ENCODE peak calls at places on chromosomes 2 and 18, in five cellular contexts. X, J, G, E and U are unnamed samples.

GRCh38 chr18:24544141-24544498 is 83.7 kb downstream of the HRH4 start:
- DNase-seq in X (no peak), J (peak), G (no peak), E (no peak), U (peak)

GRCh38 chr2:231189171-231189530 is 9.3 kb upstream of the ARMC9 start:
- DNase-seq in X (no peak), J (no peak), G (no peak), E (no peak), U (no peak)

GRCh38 chr2:178273787-178274360 is 79.6 kb downstream of the OSBPL6 start:
- DNase-seq in X (no peak), J (no peak), G (no peak), E (no peak), U (no peak)

GRCh38 chr2:205424326-205424725 is 258.0 kb upstream of the NRP2 start:
- DNase-seq in X (no peak), J (no peak), G (no peak), E (no peak), U (no peak)

GRCh38 chr18:27213123-27213717 is 28.1 kb upstream of the CHST9 start:
- DNase-seq in X (no peak), J (no peak), G (no peak), E (no peak), U (no peak)

GRCh38 chr2:73908689-73909652 is 16.2 kb downstream of the ACTG2 start:
- DNase-seq in X (no peak), J (no peak), G (no peak), E (no peak), U (no peak)

GRCh38 chr18:44927127-44927849 is 246.6 kb downstream of the SETBP1 start:
- DNase-seq in X (no peak), J (no peak), G (no peak), E (no peak), U (no peak)

GRCh38 chr2:126817172-126817571 is 81.5 kb upstream of the TEX51 start:
- DNase-seq in X (no peak), J (no peak), G (no peak), E (no peak), U (no peak)

GRCh38 chr2:237154050-237154638 is 68.5 kb downstream of the COPS8 start:
- DNase-seq in X (no peak), J (peak), G (no peak), E (peak), U (no peak)

GRCh38 chr2:237466266-237466665 is 20.8 kb upstream of the MLPH start:
- DNase-seq in X (no peak), J (no peak), G (no peak), E (no peak), U (no peak)

GRCh38 chr2:71385008-71385407 is 53.4 kb downstream of the ZNF638 start:
- DNase-seq in X (no peak), J (peak), G (no peak), E (no peak), U (no peak)

GRCh38 chr18:36724591-36725001 is 104.2 kb downstream of the TPGS2 start:
- DNase-seq in X (peak), J (peak), G (no peak), E (peak), U (no peak)

GRCh38 chr2:42009657-42010580 is 37.9 kb upstream of the PKDCC start:
- DNase-seq in X (no peak), J (peak), G (no peak), E (no peak), U (no peak)

GRCh38 chr2:96957299-96957698 is 29.1 kb downstream of the FAM178B start:
- DNase-seq in X (no peak), J (no peak), G (no peak), E (no peak), U (no peak)

GRCh38 chr2:46229134-46230063 is 67.8 kb upstream of the EPAS1 start:
- DNase-seq in X (no peak), J (peak), G (no peak), E (no peak), U (no peak)

GRCh38 chr18:48228301-48228715 is 180.9 kb downstream of the ZBTB7C start:
- DNase-seq in X (no peak), J (peak), G (no peak), E (peak), U (no peak)

GRCh38 chr2:182521453-182522427 is 94.9 kb upstream of the PDE1A start:
- DNase-seq in X (no peak), J (no peak), G (no peak), E (no peak), U (no peak)

GRCh38 chr2:71453404-71454220 is at the start of gene DYSF:
- DNase-seq in X (peak), J (peak), G (no peak), E (peak), U (peak)

GRCh38 chr18:6920099-6920955 is 190.8 kb downstream of the ARHGAP28 start:
- DNase-seq in X (peak), J (peak), G (no peak), E (peak), U (no peak)

GRCh38 chr2:231250146-231250545 is 51.7 kb downstream of the ARMC9 start:
- DNase-seq in X (no peak), J (peak), G (no peak), E (no peak), U (no peak)

GRCh38 chr2:219522111-219523030 is 8.1 kb downstream of the ASIC4 start:
- DNase-seq in X (no peak), J (peak), G (no peak), E (no peak), U (peak)